ENCODE peak calls at places on chromosomes 1 and 21, in six cellular contexts. Q, S, A, J, K and V are unnamed samples.

GRCh38 chr1:29639741-29640427 is 403.6 kb downstream of the PTPRU start:
- DNase-seq in Q (no peak), S (peak; percentile 83), A (no peak), J (no peak), K (peak; percentile 28), V (peak; percentile 2)

GRCh38 chr21:44295163-44295601 is 4.7 kb upstream of the PFKL start:
- DNase-seq in Q (no peak), S (no peak), A (no peak), J (no peak), K (no peak), V (no peak)

GRCh38 chr1:91546876-91547275 is 46.2 kb downstream of the CDC7 start:
- DNase-seq in Q (no peak), S (no peak), A (no peak), J (no peak), K (no peak), V (no peak)

GRCh38 chr1:151067185-151067584 is 3.4 kb upstream of the GABPB2 start:
- DNase-seq in Q (no peak), S (no peak), A (no peak), J (no peak), K (no peak), V (no peak)

GRCh38 chr21:15063821-15064575 is 802 bp downstream of the NRIP1 start:
- DNase-seq in Q (peak; percentile 38), S (peak; percentile 55), A (no peak), J (no peak), K (peak; percentile 44), V (peak; percentile 58)

GRCh38 chr1:218692808-218693207 is 347.7 kb downstream of the TGFB2 start:
- DNase-seq in Q (no peak), S (no peak), A (no peak), J (no peak), K (no peak), V (no peak)

GRCh38 chr1:204664251-204664650 is 21.3 kb downstream of the LRRN2 start:
- DNase-seq in Q (no peak), S (no peak), A (no peak), J (no peak), K (no peak), V (no peak)

GRCh38 chr1:158398818-158399502 is at the start of gene OR10T2:
- DNase-seq in Q (no peak), S (no peak), A (no peak), J (no peak), K (no peak), V (no peak)

GRCh38 chr1:110177775-110178174 is 27.5 kb downstream of the SLC6A17 start:
- DNase-seq in Q (no peak), S (no peak), A (no peak), J (no peak), K (no peak), V (no peak)

GRCh38 chr1:64228181-64228957 is 24.9 kb downstream of the UBE2U start:
- DNase-seq in Q (no peak), S (no peak), A (no peak), J (no peak), K (peak; percentile 30), V (no peak)

GRCh38 chr21:39258207-39258606 is 55.2 kb downstream of the BRWD1 start:
- DNase-seq in Q (no peak), S (no peak), A (no peak), J (no peak), K (no peak), V (no peak)